ENCODE peak calls at places on chromosome X, in six cellular contexts. M is PC-3, D is GM23338, P is progenitor cell of endocrine pancreas, G is tibial artery, A is AG04449. V is an unnamed sample.

GRCh38 chrX:20507901-20508620 is 241.4 kb upstream of the RPS6KA3 start:
- DNase-seq in M (peak), D (no peak), P (no peak), G (no peak), A (no peak), V (no peak)

GRCh38 chrX:22652596-22652995 is 347.2 kb upstream of the DDX53 start:
- DNase-seq in M (peak), D (peak), P (no peak), G (no peak), A (no peak), V (no peak)

GRCh38 chrX:135707880-135708279 is 5.6 kb upstream of the CT45A1 start:
- DNase-seq in M (peak), D (peak), P (no peak), G (no peak), A (no peak), V (no peak)

GRCh38 chrX:49139713-49140112 is 16.2 kb upstream of the GPKOW start:
- DNase-seq in M (no peak), D (no peak), P (no peak), G (no peak), A (no peak), V (no peak)

GRCh38 chrX:131816551-131817136 is 206.5 kb upstream of the STK26 start:
- DNase-seq in M (peak), D (no peak), P (no peak), G (no peak), A (no peak), V (peak)

GRCh38 chrX:3711331-3711917 is 2.0 kb downstream of the PRKX start:
- DNase-seq in M (no peak), D (no peak), P (no peak), G (peak), A (no peak), V (no peak)

GRCh38 chrX:153371256-153371655 is 29.9 kb downstream of the PNMA6E start:
- DNase-seq in M (no peak), D (no peak), P (no peak), G (no peak), A (no peak), V (no peak)

GRCh38 chrX:154310991-154311541 is 15.5 kb downstream of the TKTL1 start:
- DNase-seq in M (no peak), D (no peak), P (no peak), G (no peak), A (no peak), V (no peak)

GRCh38 chrX:31199051-31199769 is 127.4 kb upstream of the FTHL17 start:
- DNase-seq in M (no peak), D (no peak), P (no peak), G (no peak), A (peak), V (no peak)

GRCh38 chrX:47193475-47194241 is at the start of gene UBA1:
- DNase-seq in M (peak), D (peak), P (peak), G (peak), A (peak), V (peak)

GRCh38 chrX:44954562-44954961 is 81.6 kb downstream of the KDM6A start:
- DNase-seq in M (peak), D (no peak), P (no peak), G (no peak), A (no peak), V (no peak)

GRCh38 chrX:29940750-29941149 is 274.6 kb upstream of the MAGEB2 start:
- DNase-seq in M (no peak), D (peak), P (no peak), G (no peak), A (no peak), V (no peak)
- TF ChIP-seq CTCF in M (peak), D (peak), P (no peak), G (no peak), A (no peak), V (no peak)

GRCh38 chrX:40573763-40574162 is 7.0 kb upstream of the ATP6AP2 start:
- DNase-seq in M (peak), D (peak), P (no peak), G (no peak), A (no peak), V (no peak)
- TF ChIP-seq CTCF in M (peak), D (peak), P (peak), G (peak), A (peak), V (peak)

GRCh38 chrX:15107367-15107988 is 162.4 kb downstream of the ASB9 start:
- DNase-seq in M (no peak), D (peak), P (no peak), G (no peak), A (no peak), V (no peak)
- TF ChIP-seq CTCF in M (peak), D (peak), P (no peak), G (no peak), A (no peak), V (no peak)

GRCh38 chrX:53294024-53294648 is 12.8 kb upstream of the IQSEC2 start:
- DNase-seq in M (peak), D (no peak), P (no peak), G (no peak), A (no peak), V (no peak)
- TF ChIP-seq CTCF in M (peak), D (peak), P (no peak), G (no peak), A (no peak), V (no peak)